ENCODE peak calls at places on chromosomes 16 and 17, in seven cellular contexts. One of them, this sample, is unnamed.

GRCh38 chr17:67555855-67556254 is 161.9 kb upstream of the NOL11 start:
- DNase-seq in transverse colon: no peak
- DNase-seq in IMR-90: no peak
- DNase-seq in esophagus squamous epithelium: no peak
- DNase-seq in prostate gland: no peak
- DNase-seq in body of pancreas: no peak
- DNase-seq in lower leg skin: no peak
- DNase-seq in this sample: no peak

GRCh38 chr16:56667581-56668571 is at the start of gene MT1G:
- DNase-seq in transverse colon: peak; percentile 74
- DNase-seq in IMR-90: no peak
- DNase-seq in esophagus squamous epithelium: no peak
- DNase-seq in prostate gland: peak; percentile 33
- DNase-seq in body of pancreas: peak; percentile 91
- DNase-seq in lower leg skin: no peak
- DNase-seq in this sample: peak; percentile 40

GRCh38 chr16:27568077-27568476 is 18.1 kb downstream of the KATNIP start:
- DNase-seq in transverse colon: no peak
- DNase-seq in IMR-90: no peak
- DNase-seq in esophagus squamous epithelium: no peak
- DNase-seq in prostate gland: no peak
- DNase-seq in body of pancreas: no peak
- DNase-seq in lower leg skin: no peak
- DNase-seq in this sample: no peak

GRCh38 chr17:77720946-77721822 is 237.3 kb upstream of the TNRC6C start:
- DNase-seq in transverse colon: no peak
- DNase-seq in IMR-90: no peak
- DNase-seq in esophagus squamous epithelium: no peak
- DNase-seq in prostate gland: no peak
- DNase-seq in body of pancreas: no peak
- DNase-seq in lower leg skin: no peak
- DNase-seq in this sample: no peak

GRCh38 chr17:77286641-77287431 is 146.1 kb downstream of the SEC14L1 start:
- DNase-seq in transverse colon: peak; percentile 88
- DNase-seq in IMR-90: peak; percentile 18
- DNase-seq in esophagus squamous epithelium: no peak
- DNase-seq in prostate gland: peak; percentile 95
- DNase-seq in body of pancreas: peak; percentile 75
- DNase-seq in lower leg skin: peak; percentile 71
- DNase-seq in this sample: no peak

GRCh38 chr17:15121426-15121825 is 143.7 kb downstream of the PMP22 start:
- DNase-seq in transverse colon: no peak
- DNase-seq in IMR-90: peak; percentile 29
- DNase-seq in esophagus squamous epithelium: no peak
- DNase-seq in prostate gland: no peak
- DNase-seq in body of pancreas: no peak
- DNase-seq in lower leg skin: no peak
- DNase-seq in this sample: no peak

GRCh38 chr17:45676695-45677094 is 107.4 kb upstream of the CRHR1 start:
- DNase-seq in transverse colon: no peak
- DNase-seq in IMR-90: no peak
- DNase-seq in esophagus squamous epithelium: no peak
- DNase-seq in prostate gland: no peak
- DNase-seq in body of pancreas: no peak
- DNase-seq in lower leg skin: no peak
- DNase-seq in this sample: no peak

GRCh38 chr17:75898791-75899190 is 2.0 kb upstream of the TRIM65 start:
- DNase-seq in transverse colon: no peak
- DNase-seq in IMR-90: no peak
- DNase-seq in esophagus squamous epithelium: no peak
- DNase-seq in prostate gland: no peak
- DNase-seq in body of pancreas: no peak
- DNase-seq in lower leg skin: no peak
- DNase-seq in this sample: no peak

GRCh38 chr16:47574091-47575054 is 113.2 kb downstream of the PHKB start:
- DNase-seq in transverse colon: no peak
- DNase-seq in IMR-90: peak; percentile 49
- DNase-seq in esophagus squamous epithelium: no peak
- DNase-seq in prostate gland: no peak
- DNase-seq in body of pancreas: no peak
- DNase-seq in lower leg skin: no peak
- DNase-seq in this sample: peak; percentile 25
- TF ChIP-seq POLR2A in transverse colon: no peak
- TF ChIP-seq POLR2A in IMR-90: no peak
- TF ChIP-seq POLR2A in esophagus squamous epithelium: no peak
- TF ChIP-seq POLR2A in prostate gland: no peak
- TF ChIP-seq POLR2A in body of pancreas: no peak
- TF ChIP-seq POLR2A in lower leg skin: no peak
- TF ChIP-seq POLR2A in this sample: no peak

GRCh38 chr16:54140057-54140787 is 146.4 kb downstream of the IRX3 start:
- DNase-seq in transverse colon: no peak
- DNase-seq in IMR-90: peak; percentile 8
- DNase-seq in esophagus squamous epithelium: no peak
- DNase-seq in prostate gland: no peak
- DNase-seq in body of pancreas: no peak
- DNase-seq in lower leg skin: no peak
- DNase-seq in this sample: peak; percentile 43

GRCh38 chr16:54136276-54136625 is 150.3 kb downstream of the IRX3 start:
- DNase-seq in transverse colon: no peak
- DNase-seq in IMR-90: peak; percentile 59
- DNase-seq in esophagus squamous epithelium: no peak
- DNase-seq in prostate gland: no peak
- DNase-seq in body of pancreas: no peak
- DNase-seq in lower leg skin: no peak
- DNase-seq in this sample: no peak

GRCh38 chr16:54140788-54141136 is 145.8 kb downstream of the IRX3 start:
- DNase-seq in transverse colon: no peak
- DNase-seq in IMR-90: no peak
- DNase-seq in esophagus squamous epithelium: no peak
- DNase-seq in prostate gland: no peak
- DNase-seq in body of pancreas: no peak
- DNase-seq in lower leg skin: no peak
- DNase-seq in this sample: no peak

GRCh38 chr16:54129810-54130209 is 156.8 kb downstream of the IRX3 start:
- DNase-seq in transverse colon: no peak
- DNase-seq in IMR-90: no peak
- DNase-seq in esophagus squamous epithelium: no peak
- DNase-seq in prostate gland: no peak
- DNase-seq in body of pancreas: no peak
- DNase-seq in lower leg skin: no peak
- DNase-seq in this sample: no peak

DNA sequence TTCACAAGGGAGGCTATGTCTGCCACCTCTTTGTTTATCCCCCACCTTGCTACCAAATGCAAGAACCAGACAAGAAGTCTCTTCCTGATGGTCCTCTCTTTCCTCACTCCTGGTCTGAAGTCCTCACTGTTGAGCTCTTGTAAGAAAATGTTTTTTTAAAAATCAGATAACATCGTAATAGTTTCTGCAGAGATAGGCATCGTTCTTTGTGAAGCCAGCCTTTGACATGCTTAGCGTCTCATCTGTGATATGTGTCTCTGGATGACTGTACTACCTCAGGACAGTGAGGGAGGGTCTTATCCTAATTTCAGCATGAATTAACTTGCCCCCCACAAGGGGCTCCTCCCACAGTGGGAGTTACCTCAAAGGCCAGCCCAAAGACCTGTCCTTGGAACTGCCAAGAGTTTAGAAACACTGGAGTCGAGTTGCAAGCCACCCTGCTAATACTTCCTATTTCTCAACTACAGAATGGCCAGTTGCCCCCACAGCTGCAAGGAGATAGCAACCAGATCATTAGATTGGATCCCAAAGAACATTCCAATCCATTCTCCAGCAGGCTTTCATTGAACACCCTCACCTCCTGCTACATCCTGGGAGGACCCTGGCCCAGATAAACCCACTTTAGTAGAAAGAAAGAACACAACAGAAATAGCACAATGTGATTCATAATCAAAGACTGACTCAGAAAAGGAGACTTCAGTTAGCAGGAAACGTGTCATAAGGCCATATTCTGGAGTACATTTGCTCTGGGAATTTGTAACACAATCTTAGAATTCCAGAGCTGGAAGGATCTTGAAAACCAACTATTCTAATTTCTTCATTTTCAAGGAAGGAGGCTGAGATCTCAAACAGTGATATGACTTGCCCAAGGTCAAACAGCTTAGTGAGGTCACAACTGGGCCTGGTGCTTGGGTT is 151.0 kb downstream of the IRX3 start:
- DNase-seq in transverse colon: no peak
- DNase-seq in IMR-90: peak; percentile 68
- DNase-seq in esophagus squamous epithelium: no peak
- DNase-seq in prostate gland: no peak
- DNase-seq in body of pancreas: no peak
- DNase-seq in lower leg skin: no peak
- DNase-seq in this sample: no peak
- TF ChIP-seq POLR2A in transverse colon: no peak
- TF ChIP-seq POLR2A in IMR-90: no peak
- TF ChIP-seq POLR2A in esophagus squamous epithelium: no peak
- TF ChIP-seq POLR2A in prostate gland: no peak
- TF ChIP-seq POLR2A in body of pancreas: no peak
- TF ChIP-seq POLR2A in lower leg skin: no peak
- TF ChIP-seq POLR2A in this sample: no peak

DNA sequence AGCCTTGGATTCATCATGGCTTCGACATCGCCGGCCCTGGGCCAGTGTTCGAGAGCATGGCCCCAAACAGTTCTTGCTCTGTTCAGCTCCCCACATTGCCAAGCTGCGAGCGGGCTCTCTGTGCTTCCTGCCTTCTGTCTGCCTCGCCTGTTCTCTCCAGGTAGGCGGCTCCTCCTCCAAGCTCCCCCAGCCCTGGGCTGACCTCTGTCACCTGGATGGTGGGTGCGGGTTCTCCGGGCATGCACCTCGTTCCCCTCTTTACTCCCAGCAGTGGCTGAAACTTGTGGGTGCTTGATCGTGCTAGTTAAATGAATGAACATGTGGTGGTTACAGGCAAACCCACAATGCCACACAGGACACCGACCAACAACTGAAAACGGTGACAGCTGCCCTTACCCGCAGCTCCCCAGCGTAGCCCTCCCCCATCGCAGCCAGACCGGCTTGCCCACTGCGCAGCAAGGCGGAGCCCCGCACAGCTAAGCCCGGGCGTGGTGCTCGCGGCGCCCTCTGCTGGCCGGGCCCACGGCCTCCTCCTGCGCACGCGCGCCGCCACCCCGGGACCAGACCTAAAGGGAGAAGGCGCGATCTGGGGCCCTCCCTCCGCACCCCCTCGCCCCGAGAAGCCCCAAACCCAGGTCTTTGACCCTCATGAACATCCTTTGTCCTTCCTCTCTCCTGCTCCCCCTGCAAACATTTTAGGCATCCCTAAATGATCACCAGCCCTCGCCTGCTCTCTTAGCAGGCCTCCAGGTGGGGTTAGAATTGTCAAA is 22.9 kb upstream of the EIF1 start:
- DNase-seq in transverse colon: peak; percentile 93
- DNase-seq in IMR-90: peak; percentile 74
- DNase-seq in esophagus squamous epithelium: peak; percentile 30
- DNase-seq in prostate gland: peak; percentile 91
- DNase-seq in body of pancreas: peak; percentile 91
- DNase-seq in lower leg skin: peak; percentile 78
- DNase-seq in this sample: peak; percentile 91
- TF ChIP-seq POLR2A in transverse colon: peak; percentile 81
- TF ChIP-seq POLR2A in IMR-90: no peak
- TF ChIP-seq POLR2A in esophagus squamous epithelium: peak; percentile 88
- TF ChIP-seq POLR2A in prostate gland: peak; percentile 77
- TF ChIP-seq POLR2A in body of pancreas: peak; percentile 87
- TF ChIP-seq POLR2A in lower leg skin: no peak
- TF ChIP-seq POLR2A in this sample: peak; percentile 62

DNA sequence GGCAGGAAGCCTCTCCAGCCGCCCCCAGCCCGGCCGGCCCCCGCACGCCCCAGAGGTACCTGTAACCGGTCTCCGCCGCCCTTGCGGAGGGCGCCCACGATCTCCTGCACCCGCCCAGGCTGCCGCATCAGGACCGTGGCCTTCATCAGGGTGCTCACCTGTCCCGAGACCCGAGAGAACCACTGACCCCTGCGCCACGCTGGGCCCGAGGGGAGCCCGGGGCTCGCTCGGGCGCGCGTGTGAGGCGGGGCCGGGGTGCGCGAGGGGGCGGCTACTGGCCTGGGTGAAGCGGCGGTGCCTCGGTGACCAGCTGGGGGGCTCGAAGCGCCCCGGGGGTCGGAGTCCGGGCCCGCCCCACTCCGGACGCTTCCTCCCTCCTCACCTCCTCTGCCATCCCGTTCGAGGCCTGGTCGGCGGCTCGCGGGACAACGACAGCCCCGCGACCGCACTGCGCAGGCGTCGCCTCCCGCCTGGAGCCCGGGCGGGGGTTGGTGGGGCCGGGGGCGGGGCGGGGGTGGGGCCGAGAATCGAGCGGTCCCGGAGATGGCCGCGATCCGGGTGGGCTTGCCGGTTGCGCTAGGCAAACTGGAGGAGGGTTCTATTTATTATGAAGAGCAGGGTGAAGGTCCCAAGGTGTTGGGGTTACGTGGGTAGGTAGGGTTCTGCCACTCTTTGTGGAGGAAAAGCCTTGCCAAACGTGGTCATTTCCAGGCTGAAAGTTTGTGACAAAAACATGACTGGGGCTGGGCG is at the start of gene NT5C3B:
- DNase-seq in transverse colon: peak; percentile 66
- DNase-seq in IMR-90: no peak
- DNase-seq in esophagus squamous epithelium: no peak
- DNase-seq in prostate gland: peak; percentile 39
- DNase-seq in body of pancreas: peak; percentile 59
- DNase-seq in lower leg skin: no peak
- DNase-seq in this sample: peak; percentile 15
- TF ChIP-seq POLR2A in transverse colon: no peak
- TF ChIP-seq POLR2A in IMR-90: no peak
- TF ChIP-seq POLR2A in esophagus squamous epithelium: no peak
- TF ChIP-seq POLR2A in prostate gland: peak; percentile 18
- TF ChIP-seq POLR2A in body of pancreas: peak; percentile 37
- TF ChIP-seq POLR2A in lower leg skin: no peak
- TF ChIP-seq POLR2A in this sample: no peak

DNA sequence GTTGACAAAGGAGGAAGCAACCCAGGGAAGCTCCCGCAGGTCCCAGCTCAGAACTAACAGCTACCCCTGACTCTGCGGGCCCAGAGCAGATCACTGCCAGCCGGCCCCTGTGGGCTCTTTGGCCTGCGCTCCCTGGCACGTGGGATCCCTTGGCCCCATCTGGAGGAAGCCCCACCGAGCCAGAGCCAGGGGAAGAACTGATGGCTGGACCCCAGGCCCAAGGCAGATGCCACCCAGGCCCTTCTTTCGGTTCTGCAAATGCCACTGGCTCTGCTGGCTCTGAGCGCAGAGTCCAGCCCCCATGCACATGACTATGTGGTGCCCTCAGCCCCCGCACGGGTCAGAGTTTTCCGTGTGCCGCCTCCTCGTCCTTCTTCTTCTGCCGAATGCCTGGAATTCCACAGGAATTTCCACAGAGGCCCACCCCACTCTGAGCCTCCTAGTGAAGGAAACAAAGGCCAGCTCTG is 35.8 kb upstream of the SNN start:
- DNase-seq in transverse colon: peak; percentile 35
- DNase-seq in IMR-90: peak; percentile 93
- DNase-seq in esophagus squamous epithelium: no peak
- DNase-seq in prostate gland: no peak
- DNase-seq in body of pancreas: peak; percentile 31
- DNase-seq in lower leg skin: no peak
- DNase-seq in this sample: no peak
- TF ChIP-seq POLR2A in transverse colon: no peak
- TF ChIP-seq POLR2A in IMR-90: peak; percentile 66
- TF ChIP-seq POLR2A in esophagus squamous epithelium: no peak
- TF ChIP-seq POLR2A in prostate gland: no peak
- TF ChIP-seq POLR2A in body of pancreas: no peak
- TF ChIP-seq POLR2A in lower leg skin: no peak
- TF ChIP-seq POLR2A in this sample: no peak